ENCODE peak calls at places on chromosomes 12 and 14, in ten cellular contexts. P, E, T, N, W, H, A, R, O and S are unnamed samples.

GRCh38 chr14:73741876-73742519 is 27.8 kb upstream of the PNMA1 start:
- DNase-seq in P (no peak), E (no peak), T (peak), N (no peak), W (no peak), H (no peak), A (peak), R (no peak), O (no peak), S (no peak)

GRCh38 chr14:96567289-96567899 is 65.2 kb downstream of the PAPOLA start:
- DNase-seq in P (peak), E (peak), T (peak), N (peak), W (no peak), H (no peak), A (no peak), R (peak), O (peak), S (no peak)

GRCh38 chr14:68380304-68380840 is 412.5 kb downstream of the ZFP36L1 start:
- DNase-seq in P (peak), E (peak), T (no peak), N (no peak), W (no peak), H (no peak), A (no peak), R (no peak), O (no peak), S (no peak)

GRCh38 chr14:104245723-104246122 is 107.3 kb downstream of the KIF26A start:
- DNase-seq in P (no peak), E (no peak), T (no peak), N (no peak), W (no peak), H (no peak), A (no peak), R (no peak), O (no peak), S (no peak)

GRCh38 chr12:90098132-90098779 is 389.6 kb upstream of the ATP2B1 start:
- DNase-seq in P (no peak), E (no peak), T (peak), N (no peak), W (no peak), H (no peak), A (no peak), R (no peak), O (peak), S (no peak)

GRCh38 chr12:32402170-32402569 is 2.8 kb downstream of the FGD4 start:
- DNase-seq in P (no peak), E (no peak), T (no peak), N (no peak), W (no peak), H (no peak), A (no peak), R (no peak), O (no peak), S (no peak)

GRCh38 chr12:124814741-124815613 is 48.7 kb downstream of the SCARB1 start:
- DNase-seq in P (no peak), E (no peak), T (no peak), N (no peak), W (no peak), H (no peak), A (no peak), R (no peak), O (no peak), S (no peak)

GRCh38 chr14:83894519-83894918 is 1635.4 kb upstream of the FLRT2 start:
- DNase-seq in P (no peak), E (no peak), T (no peak), N (no peak), W (no peak), H (no peak), A (no peak), R (no peak), O (no peak), S (no peak)

GRCh38 chr12:6226701-6227096 is 26.5 kb downstream of the CD9 start:
- DNase-seq in P (no peak), E (no peak), T (peak), N (no peak), W (no peak), H (no peak), A (no peak), R (no peak), O (no peak), S (no peak)

GRCh38 chr12:87820524-87821194 is 208.5 kb downstream of the C12orf50 start:
- DNase-seq in P (no peak), E (no peak), T (no peak), N (peak), W (no peak), H (no peak), A (no peak), R (no peak), O (no peak), S (no peak)

GRCh38 chr12:121989266-121989950 is 32.3 kb upstream of the BCL7A start:
- DNase-seq in P (no peak), E (no peak), T (no peak), N (no peak), W (no peak), H (no peak), A (no peak), R (no peak), O (no peak), S (no peak)

GRCh38 chr14:20455355-20456300 is 602 bp downstream of the APEX1 start:
- DNase-seq in P (peak), E (no peak), T (no peak), N (peak), W (peak), H (no peak), A (no peak), R (peak), O (peak), S (peak)

GRCh38 chr14:89640141-89640540 is 223.1 kb upstream of the FOXN3 start:
- DNase-seq in P (no peak), E (no peak), T (no peak), N (peak), W (peak), H (no peak), A (no peak), R (no peak), O (no peak), S (no peak)

GRCh38 chr12:27429606-27430005 is 16.9 kb upstream of the SMCO2 start:
- DNase-seq in P (no peak), E (no peak), T (no peak), N (no peak), W (no peak), H (no peak), A (no peak), R (no peak), O (no peak), S (no peak)

GRCh38 chr12:120855823-120856589 is 48.2 kb downstream of the SPPL3 start:
- DNase-seq in P (no peak), E (no peak), T (no peak), N (peak), W (no peak), H (no peak), A (no peak), R (no peak), O (no peak), S (no peak)

GRCh38 chr14:83006071-83006670 is 1472.5 kb upstream of the SEL1L start:
- DNase-seq in P (no peak), E (no peak), T (peak), N (no peak), W (no peak), H (no peak), A (no peak), R (no peak), O (peak), S (peak)

GRCh38 chr12:121776190-121777098 is 17.0 kb downstream of the RHOF start:
- DNase-seq in P (peak), E (peak), T (peak), N (peak), W (peak), H (peak), A (peak), R (no peak), O (peak), S (peak)

GRCh38 chr14:93571275-93571674 is 140.5 kb downstream of the UNC79 start:
- DNase-seq in P (no peak), E (no peak), T (no peak), N (no peak), W (no peak), H (no peak), A (no peak), R (no peak), O (no peak), S (no peak)

GRCh38 chr12:42565633-42566032 is 23.9 kb downstream of the PRICKLE1 start:
- DNase-seq in P (no peak), E (no peak), T (no peak), N (no peak), W (no peak), H (no peak), A (no peak), R (no peak), O (no peak), S (no peak)

GRCh38 chr12:123062682-123063426 is 82.4 kb downstream of the ARL6IP4 start:
- DNase-seq in P (no peak), E (no peak), T (no peak), N (peak), W (peak), H (no peak), A (no peak), R (no peak), O (no peak), S (no peak)

GRCh38 chr14:92724516-92725340 is 23.7 kb downstream of the LGMN start:
- DNase-seq in P (no peak), E (no peak), T (no peak), N (no peak), W (no peak), H (no peak), A (no peak), R (no peak), O (peak), S (no peak)

GRCh38 chr14:103535081-103535890 is 6.3 kb downstream of the TRMT61A start:
- DNase-seq in P (no peak), E (no peak), T (no peak), N (no peak), W (no peak), H (no peak), A (no peak), R (no peak), O (no peak), S (no peak)

GRCh38 chr14:69363964-69364363 is 34.1 kb downstream of the ERH start:
- DNase-seq in P (no peak), E (no peak), T (no peak), N (no peak), W (no peak), H (no peak), A (peak), R (no peak), O (no peak), S (no peak)

GRCh38 chr12:24069532-24070395 is 120.3 kb upstream of the SOX5 start:
- DNase-seq in P (no peak), E (no peak), T (peak), N (peak), W (no peak), H (no peak), A (no peak), R (no peak), O (peak), S (peak)

GRCh38 chr12:112107728-112108447 is 695 bp downstream of the NAA25 start:
- DNase-seq in P (no peak), E (no peak), T (peak), N (no peak), W (no peak), H (no peak), A (peak), R (no peak), O (peak), S (peak)

GRCh38 chr12:15701212-15701611 is 88.0 kb downstream of the EPS8 start:
- DNase-seq in P (no peak), E (no peak), T (peak), N (peak), W (no peak), H (no peak), A (no peak), R (no peak), O (no peak), S (no peak)

GRCh38 chr12:67728296-67728666 is 79.7 kb downstream of the DYRK2 start:
- DNase-seq in P (no peak), E (no peak), T (no peak), N (no peak), W (no peak), H (no peak), A (no peak), R (no peak), O (no peak), S (no peak)

GRCh38 chr14:104445832-104446381 is 133.7 kb upstream of the C14orf180 start:
- DNase-seq in P (no peak), E (no peak), T (no peak), N (no peak), W (no peak), H (no peak), A (peak), R (no peak), O (no peak), S (no peak)

GRCh38 chr12:109358154-109358869 is 10.6 kb downstream of the MYO1H start:
- DNase-seq in P (peak), E (peak), T (no peak), N (peak), W (no peak), H (no peak), A (no peak), R (no peak), O (no peak), S (no peak)

GRCh38 chr14:56271988-56272387 is 153.8 kb downstream of the PELI2 start:
- DNase-seq in P (no peak), E (no peak), T (peak), N (peak), W (peak), H (no peak), A (no peak), R (peak), O (no peak), S (no peak)

GRCh38 chr14:99727096-99727870 is 43.2 kb downstream of the CYP46A1 start:
- DNase-seq in P (no peak), E (no peak), T (no peak), N (no peak), W (no peak), H (no peak), A (no peak), R (no peak), O (no peak), S (no peak)

GRCh38 chr12:89073027-89073398 is 279.3 kb downstream of the DUSP6 start:
- DNase-seq in P (no peak), E (no peak), T (no peak), N (peak), W (peak), H (no peak), A (no peak), R (peak), O (no peak), S (no peak)

GRCh38 chr12:109737631-109738030 is 24.0 kb downstream of the FAM222A start:
- DNase-seq in P (no peak), E (no peak), T (no peak), N (no peak), W (no peak), H (no peak), A (no peak), R (no peak), O (no peak), S (peak)

GRCh38 chr12:57203791-57204190 is 12.8 kb upstream of the NXPH4 start:
- DNase-seq in P (no peak), E (no peak), T (no peak), N (no peak), W (no peak), H (no peak), A (no peak), R (no peak), O (no peak), S (no peak)

GRCh38 chr12:122955151-122955550 is 11.1 kb downstream of the ABCB9 start:
- DNase-seq in P (no peak), E (no peak), T (no peak), N (no peak), W (no peak), H (no peak), A (no peak), R (no peak), O (no peak), S (peak)

GRCh38 chr12:52280796-52281560 is 6.5 kb downstream of the KRT86 start:
- DNase-seq in P (no peak), E (no peak), T (no peak), N (peak), W (peak), H (peak), A (peak), R (peak), O (no peak), S (no peak)

GRCh38 chr14:54488318-54488645 is 498 bp downstream of the GMFB start:
- DNase-seq in P (no peak), E (no peak), T (no peak), N (peak), W (no peak), H (no peak), A (no peak), R (no peak), O (no peak), S (no peak)
- TF ChIP-seq CTCF in P (no peak), E (no peak), T (no peak), N (peak), W (peak), H (no peak), A (no peak), R (no peak), O (peak), S (peak)

GRCh38 chr12:50763637-50764115 is at the start of gene ATF1:
- DNase-seq in P (peak), E (peak), T (peak), N (peak), W (peak), H (peak), A (no peak), R (peak), O (peak), S (peak)
- TF ChIP-seq CTCF in P (no peak), E (no peak), T (no peak), N (no peak), W (no peak), H (no peak), A (no peak), R (no peak), O (no peak), S (no peak)

GRCh38 chr14:64725360-64725815 is 21.2 kb downstream of the PLEKHG3 start:
- DNase-seq in P (no peak), E (no peak), T (peak), N (no peak), W (no peak), H (no peak), A (no peak), R (no peak), O (peak), S (no peak)

GRCh38 chr14:64727551-64728071 is 23.4 kb downstream of the PLEKHG3 start:
- DNase-seq in P (no peak), E (no peak), T (no peak), N (no peak), W (no peak), H (no peak), A (no peak), R (no peak), O (no peak), S (no peak)

GRCh38 chr14:64726585-64726890 is 22.3 kb downstream of the PLEKHG3 start:
- DNase-seq in P (no peak), E (no peak), T (no peak), N (no peak), W (no peak), H (no peak), A (no peak), R (no peak), O (no peak), S (peak)

GRCh38 chr14:64724578-64724930 is 20.3 kb downstream of the PLEKHG3 start:
- DNase-seq in P (no peak), E (no peak), T (no peak), N (no peak), W (no peak), H (no peak), A (no peak), R (no peak), O (no peak), S (no peak)

GRCh38 chr14:64725879-64726584 is 21.8 kb downstream of the PLEKHG3 start:
- DNase-seq in P (no peak), E (no peak), T (no peak), N (no peak), W (no peak), H (no peak), A (no peak), R (no peak), O (no peak), S (no peak)
- TF ChIP-seq CTCF in P (no peak), E (no peak), T (peak), N (peak), W (no peak), H (no peak), A (no peak), R (no peak), O (no peak), S (no peak)

GRCh38 chr14:86055512-86055911 is 525.6 kb downstream of the FLRT2 start:
- DNase-seq in P (no peak), E (no peak), T (peak), N (peak), W (no peak), H (no peak), A (no peak), R (no peak), O (no peak), S (peak)
- TF ChIP-seq CTCF in P (no peak), E (no peak), T (peak), N (no peak), W (no peak), H (peak), A (no peak), R (no peak), O (no peak), S (peak)